ENCODE peak calls at places on chromosome 1, in ten cellular contexts. H is dorsolateral prefrontal cortex; K is CD8-positive, alpha-beta memory T cell; Z is NCI-H1930; A is cardiac muscle cell; X is hippocampal formation; T is fibroblast of mammary gland; B is frontal cortex; E is mammary epithelial cell; V is stimulated activated CD8-positive, alpha-beta memory T cell treated with anti-CD3 and anti-CD28 coated beads, Interleukin-2, amount 100 ng/mL, for 1 hour. M is an unnamed sample.

GRCh38 chr1:155816351-155816750 is 40.7 kb downstream of the GON4L start:
- DNase-seq in H (no peak), K (no peak), Z (no peak), A (no peak), X (no peak), T (no peak), B (no peak), E (no peak), V (no peak), M (no peak)

GRCh38 chr1:76140227-76140626 is 65.7 kb downstream of the ST6GALNAC3 start:
- DNase-seq in H (no peak), K (no peak), Z (no peak), A (no peak), X (no peak), T (no peak), B (no peak), E (no peak), V (no peak), M (no peak)

GRCh38 chr1:150061632-150062101 is 5.9 kb upstream of the VPS45 start:
- DNase-seq in H (no peak), K (no peak), Z (no peak), A (peak), X (no peak), T (peak), B (no peak), E (peak), V (no peak), M (peak)

GRCh38 chr1:39799770-39800470 is 11.3 kb upstream of the BMP8B start:
- DNase-seq in H (peak), K (peak), Z (peak), A (peak), X (peak), T (peak), B (peak), E (peak), V (peak), M (peak)

GRCh38 chr1:34147301-34147700 is 17.7 kb downstream of the CSMD2 start:
- DNase-seq in H (no peak), K (no peak), Z (no peak), A (no peak), X (no peak), T (no peak), B (no peak), E (no peak), V (no peak), M (no peak)

GRCh38 chr1:240474133-240474614 is 137.8 kb downstream of the GREM2 start:
- DNase-seq in H (no peak), K (no peak), Z (no peak), A (peak), X (no peak), T (peak), B (no peak), E (no peak), V (no peak), M (peak)

GRCh38 chr1:247332901-247333361 is 1.3 kb upstream of the ZNF496 start:
- DNase-seq in H (peak), K (no peak), Z (no peak), A (peak), X (peak), T (peak), B (no peak), E (peak), V (no peak), M (peak)

GRCh38 chr1:219049411-219049943 is 124.2 kb upstream of the LYPLAL1 start:
- DNase-seq in H (no peak), K (no peak), Z (no peak), A (no peak), X (no peak), T (peak), B (no peak), E (no peak), V (no peak), M (no peak)

GRCh38 chr1:179743679-179744400 is 749 bp downstream of the FAM163A start:
- DNase-seq in H (no peak), K (no peak), Z (no peak), A (peak), X (no peak), T (no peak), B (no peak), E (no peak), V (no peak), M (no peak)

GRCh38 chr1:37661401-37661800 is 26.7 kb upstream of the RSPO1 start:
- DNase-seq in H (no peak), K (no peak), Z (no peak), A (no peak), X (no peak), T (no peak), B (no peak), E (peak), V (no peak), M (no peak)

GRCh38 chr1:59908682-59909081 is 17.9 kb downstream of the CYP2J2 start:
- DNase-seq in H (no peak), K (no peak), Z (no peak), A (no peak), X (no peak), T (no peak), B (no peak), E (no peak), V (no peak), M (no peak)